ENCODE peak calls at places on chromosomes 16 and 17, in four cellular contexts. One of them, this sample, is unnamed.

GRCh38 chr16:30494028-30494427 is 21.5 kb downstream of the ITGAL start:
- DNase-seq in lower leg skin: no peak
- DNase-seq in AG09309: no peak
- DNase-seq in aorta: no peak
- DNase-seq in this sample: no peak

GRCh38 chr17:73748521-73748920 is 104.3 kb upstream of the SDK2 start:
- DNase-seq in AG09309: no peak
- DNase-seq in lower leg skin: no peak
- DNase-seq in aorta: no peak
- DNase-seq in this sample: no peak

GRCh38 chr16:11361751-11362742 is 16.8 kb downstream of the RMI2 start:
- DNase-seq in lower leg skin: no peak
- DNase-seq in aorta: no peak
- DNase-seq in AG09309: no peak
- DNase-seq in this sample: no peak

GRCh38 chr17:19024101-19025078 is 19.8 kb upstream of the FAM83G start:
- DNase-seq in AG09309: no peak
- DNase-seq in lower leg skin: no peak
- DNase-seq in aorta: peak
- DNase-seq in this sample: no peak

GRCh38 chr17:35011671-35012216 is 31.4 kb downstream of the LIG3 start:
- DNase-seq in lower leg skin: no peak
- DNase-seq in aorta: no peak
- DNase-seq in AG09309: no peak
- DNase-seq in this sample: no peak

GRCh38 chr17:38562903-38563302 is 42.8 kb downstream of the SRCIN1 start:
- DNase-seq in AG09309: no peak
- DNase-seq in lower leg skin: no peak
- DNase-seq in aorta: no peak
- DNase-seq in this sample: no peak

GRCh38 chr16:22328081-22328725 is 31.0 kb downstream of the POLR3E start:
- DNase-seq in aorta: no peak
- DNase-seq in lower leg skin: peak
- DNase-seq in AG09309: no peak
- DNase-seq in this sample: no peak

GRCh38 chr17:28879886-28880571 is 17.5 kb downstream of the FLOT2 start:
- DNase-seq in AG09309: no peak
- DNase-seq in aorta: no peak
- DNase-seq in lower leg skin: no peak
- DNase-seq in this sample: no peak

GRCh38 chr16:8655184-8655717 is 19.2 kb upstream of the ABAT start:
- DNase-seq in AG09309: no peak
- DNase-seq in aorta: no peak
- DNase-seq in lower leg skin: peak
- DNase-seq in this sample: no peak

GRCh38 chr16:85395207-85395912 is 217.8 kb upstream of the GSE1 start:
- DNase-seq in lower leg skin: no peak
- DNase-seq in aorta: peak
- DNase-seq in AG09309: peak
- DNase-seq in this sample: peak

GRCh38 chr16:11350531-11351335 is 5.5 kb downstream of the RMI2 start:
- DNase-seq in AG09309: peak
- DNase-seq in aorta: no peak
- DNase-seq in lower leg skin: no peak
- DNase-seq in this sample: no peak

GRCh38 chr16:2039286-2040030 is 8.2 kb downstream of the NTHL1 start:
- DNase-seq in AG09309: peak
- DNase-seq in aorta: no peak
- DNase-seq in lower leg skin: no peak
- DNase-seq in this sample: peak

GRCh38 chr17:74514632-74515035 is 16.6 kb downstream of the CD300LB start:
- DNase-seq in aorta: no peak
- DNase-seq in lower leg skin: peak
- DNase-seq in AG09309: no peak
- DNase-seq in this sample: no peak

GRCh38 chr17:2724783-2725164 is 13.2 kb upstream of the CLUH start:
- DNase-seq in lower leg skin: no peak
- DNase-seq in AG09309: no peak
- DNase-seq in aorta: no peak
- DNase-seq in this sample: no peak
- H3K4me3 ChIP-seq in lower leg skin: no peak
- H3K4me3 ChIP-seq in AG09309: no peak
- H3K4me3 ChIP-seq in aorta: peak
- H3K4me3 ChIP-seq in this sample: peak

GRCh38 chr17:81403671-81404534 is 8.6 kb downstream of the BAHCC1 start:
- DNase-seq in lower leg skin: no peak
- DNase-seq in aorta: peak
- DNase-seq in AG09309: no peak
- DNase-seq in this sample: no peak

GRCh38 chr17:81405382-81406005 is 10.2 kb downstream of the BAHCC1 start:
- DNase-seq in lower leg skin: no peak
- DNase-seq in AG09309: no peak
- DNase-seq in aorta: peak
- DNase-seq in this sample: no peak

GRCh38 chr17:81408049-81408448 is 12.8 kb downstream of the BAHCC1 start:
- DNase-seq in AG09309: no peak
- DNase-seq in aorta: no peak
- DNase-seq in lower leg skin: no peak
- DNase-seq in this sample: no peak

GRCh38 chr17:81404557-81405165 is 9.4 kb downstream of the BAHCC1 start:
- DNase-seq in lower leg skin: no peak
- DNase-seq in AG09309: no peak
- DNase-seq in aorta: no peak
- DNase-seq in this sample: no peak

GRCh38 chr17:81406117-81406953 is 11.1 kb downstream of the BAHCC1 start:
- DNase-seq in aorta: no peak
- DNase-seq in lower leg skin: no peak
- DNase-seq in AG09309: no peak
- DNase-seq in this sample: no peak
- H3K4me3 ChIP-seq in aorta: no peak
- H3K4me3 ChIP-seq in lower leg skin: no peak
- H3K4me3 ChIP-seq in AG09309: no peak
- H3K4me3 ChIP-seq in this sample: no peak

DNA sequence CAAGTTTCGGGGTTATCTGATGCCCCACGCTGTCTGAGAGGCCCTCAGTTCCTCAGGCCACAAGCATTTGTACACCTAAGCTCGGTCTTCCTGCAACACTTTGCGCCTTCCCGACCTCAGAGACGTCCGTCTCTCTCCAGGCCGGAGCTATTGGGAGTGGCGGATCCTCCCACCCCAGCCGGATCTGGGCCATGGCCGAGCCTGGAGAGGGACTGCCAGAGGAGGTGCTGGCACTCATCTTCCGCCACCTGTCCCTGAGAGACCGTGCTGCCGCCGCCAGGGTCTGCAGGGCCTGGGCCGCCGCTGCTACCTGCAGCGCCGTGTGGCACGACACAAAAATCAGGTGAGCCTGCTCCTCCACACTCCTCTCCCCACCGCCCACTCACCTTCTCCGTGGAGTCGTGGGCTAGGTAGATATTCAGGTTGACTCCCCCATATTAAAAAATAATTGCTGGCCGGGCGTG is 1.9 kb downstream of the FBXL8 start:
- DNase-seq in lower leg skin: peak
- DNase-seq in aorta: no peak
- DNase-seq in AG09309: no peak
- DNase-seq in this sample: no peak
- H3K4me3 ChIP-seq in lower leg skin: no peak
- H3K4me3 ChIP-seq in aorta: no peak
- H3K4me3 ChIP-seq in AG09309: peak
- H3K4me3 ChIP-seq in this sample: peak

GRCh38 chr16:54430491-54431030 is 144.0 kb upstream of the IRX3 start:
- DNase-seq in AG09309: peak
- DNase-seq in lower leg skin: no peak
- DNase-seq in aorta: no peak
- DNase-seq in this sample: peak
- H3K4me3 ChIP-seq in AG09309: no peak
- H3K4me3 ChIP-seq in lower leg skin: no peak
- H3K4me3 ChIP-seq in aorta: no peak
- H3K4me3 ChIP-seq in this sample: no peak